ENCODE peak calls at places on chromosomes 2 and 18, in five cellular contexts. One of them, this sample, is unnamed.

GRCh38 chr18:23779696-23780303 is 90.5 kb downstream of the LAMA3 start:
- DNase-seq in astrocyte of the spinal cord: peak
- DNase-seq in uterus: no peak
- DNase-seq in WTC11: peak
- DNase-seq in NCI-H345: no peak
- DNase-seq in this sample: no peak

GRCh38 chr2:96532641-96533291 is 3.8 kb upstream of the ARID5A start:
- DNase-seq in WTC11: no peak
- DNase-seq in uterus: no peak
- DNase-seq in astrocyte of the spinal cord: no peak
- DNase-seq in NCI-H345: no peak
- DNase-seq in this sample: no peak

GRCh38 chr2:96797066-96797625 is 18.9 kb upstream of the CNNM3 start:
- DNase-seq in uterus: no peak
- DNase-seq in WTC11: no peak
- DNase-seq in NCI-H345: no peak
- DNase-seq in astrocyte of the spinal cord: no peak
- DNase-seq in this sample: no peak

GRCh38 chr2:221461911-221462310 is 110.2 kb downstream of the EPHA4 start:
- DNase-seq in NCI-H345: no peak
- DNase-seq in WTC11: no peak
- DNase-seq in uterus: no peak
- DNase-seq in astrocyte of the spinal cord: peak
- DNase-seq in this sample: no peak

GRCh38 chr18:80246656-80247402 is 485 bp downstream of the PARD6G start:
- DNase-seq in uterus: peak
- DNase-seq in astrocyte of the spinal cord: no peak
- DNase-seq in NCI-H345: peak
- DNase-seq in WTC11: peak
- DNase-seq in this sample: peak

GRCh38 chr18:9552189-9552588 is 62.2 kb downstream of the PPP4R1 start:
- DNase-seq in uterus: no peak
- DNase-seq in WTC11: no peak
- DNase-seq in astrocyte of the spinal cord: no peak
- DNase-seq in NCI-H345: no peak
- DNase-seq in this sample: no peak

GRCh38 chr2:11532434-11533055 is 1.3 kb upstream of the GREB1 start:
- DNase-seq in uterus: peak
- DNase-seq in astrocyte of the spinal cord: no peak
- DNase-seq in NCI-H345: no peak
- DNase-seq in WTC11: no peak
- DNase-seq in this sample: no peak

GRCh38 chr2:157182834-157183396 is 74.6 kb upstream of the GALNT5 start:
- DNase-seq in WTC11: no peak
- DNase-seq in astrocyte of the spinal cord: peak
- DNase-seq in uterus: no peak
- DNase-seq in NCI-H345: no peak
- DNase-seq in this sample: no peak

GRCh38 chr2:215619022-215619958 is 183.4 kb upstream of the FN1 start:
- DNase-seq in NCI-H345: peak
- DNase-seq in astrocyte of the spinal cord: peak
- DNase-seq in uterus: no peak
- DNase-seq in WTC11: no peak
- DNase-seq in this sample: no peak

GRCh38 chr2:145652992-145653545 is 1133.2 kb upstream of the ZEB2 start:
- DNase-seq in astrocyte of the spinal cord: peak
- DNase-seq in NCI-H345: no peak
- DNase-seq in uterus: no peak
- DNase-seq in WTC11: no peak
- DNase-seq in this sample: no peak

GRCh38 chr2:173050684-173051083 is 25.0 kb upstream of the MAP3K20 start:
- DNase-seq in NCI-H345: no peak
- DNase-seq in uterus: no peak
- DNase-seq in astrocyte of the spinal cord: no peak
- DNase-seq in WTC11: no peak
- DNase-seq in this sample: no peak

GRCh38 chr2:70519453-70519852 is 34.2 kb downstream of the TGFA start:
- DNase-seq in uterus: no peak
- DNase-seq in astrocyte of the spinal cord: no peak
- DNase-seq in WTC11: no peak
- DNase-seq in NCI-H345: no peak
- DNase-seq in this sample: no peak

GRCh38 chr2:240362826-240363717 is 72.4 kb upstream of the GPC1 start:
- DNase-seq in WTC11: no peak
- DNase-seq in uterus: no peak
- DNase-seq in astrocyte of the spinal cord: no peak
- DNase-seq in NCI-H345: no peak
- DNase-seq in this sample: no peak